ENCODE peak calls at places on chromosomes 4 and X, in six cellular contexts. D, E, F, Y, X and T are unnamed samples.
A peak's percentile ranks its signal among the peaks of the same experiment; 100 is the strongest.

GRCh38 chrX:39011454-39012204 is 210.4 kb downstream of the MID1IP1 start:
- DNase-seq in D (no peak), E (no peak), F (no peak), Y (peak; percentile 16), X (peak; percentile 6), T (peak; percentile 22)

GRCh38 chr4:101970555-101970954 is 180.0 kb downstream of the BANK1 start:
- DNase-seq in D (no peak), E (no peak), F (no peak), Y (no peak), X (no peak), T (no peak)

GRCh38 chr4:1855334-1856070 is 454 bp downstream of the LETM1 start:
- DNase-seq in D (no peak), E (no peak), F (no peak), Y (no peak), X (no peak), T (no peak)

GRCh38 chrX:108396188-108396885 is 41.9 kb downstream of the COL4A6 start:
- DNase-seq in D (no peak), E (no peak), F (no peak), Y (peak; percentile 92), X (peak; percentile 38), T (no peak)

GRCh38 chr4:121041307-121042090 is 30.8 kb downstream of the NDNF start:
- DNase-seq in D (no peak), E (peak; percentile 19), F (peak; percentile 12), Y (no peak), X (no peak), T (no peak)

GRCh38 chrX:76148753-76149152 is 24.1 kb upstream of the PBDC1 start:
- DNase-seq in D (no peak), E (peak; percentile 65), F (no peak), Y (peak; percentile 30), X (no peak), T (no peak)

GRCh38 chr4:38529189-38530115 is 134.5 kb upstream of the KLF3 start:
- DNase-seq in D (no peak), E (peak; percentile 53), F (peak; percentile 76), Y (no peak), X (no peak), T (no peak)

GRCh38 chr4:100299441-100299840 is 109.2 kb upstream of the DDIT4L start:
- DNase-seq in D (no peak), E (no peak), F (no peak), Y (peak; percentile 6), X (no peak), T (no peak)

GRCh38 chrX:75596178-75596577 is 73.3 kb upstream of the ZDHHC15 start:
- DNase-seq in D (no peak), E (no peak), F (no peak), Y (no peak), X (no peak), T (no peak)

GRCh38 chr4:86935499-86935832 is 655 bp downstream of the AFF1 start:
- DNase-seq in D (peak; percentile 89), E (peak; percentile 41), F (no peak), Y (no peak), X (no peak), T (no peak)

GRCh38 chr4:23923840-23924239 is 34.0 kb upstream of the PPARGC1A start:
- DNase-seq in D (no peak), E (no peak), F (no peak), Y (peak; percentile 20), X (no peak), T (no peak)

GRCh38 chrX:39456894-39457600 is 640.7 kb downstream of the BCOR start:
- DNase-seq in D (no peak), E (no peak), F (no peak), Y (peak; percentile 7), X (no peak), T (no peak)

GRCh38 chr4:29309050-29309449 is 1411.1 kb upstream of the PCDH7 start:
- DNase-seq in D (no peak), E (no peak), F (no peak), Y (peak; percentile 11), X (peak; percentile 3), T (no peak)

GRCh38 chr4:98293089-98293887 is 32.1 kb downstream of the RAP1GDS1 start:
- DNase-seq in D (no peak), E (no peak), F (no peak), Y (peak; percentile 33), X (no peak), T (no peak)

GRCh38 chr4:84401669-84402068 is 97.4 kb downstream of the NKX6-1 start:
- DNase-seq in D (no peak), E (no peak), F (no peak), Y (no peak), X (no peak), T (no peak)

GRCh38 chr4:88255111-88255510 is 29.2 kb downstream of the PPM1K start:
- DNase-seq in D (no peak), E (no peak), F (no peak), Y (no peak), X (no peak), T (no peak)

GRCh38 chrX:71859637-71860036 is 51.0 kb upstream of the NHSL2 start:
- DNase-seq in D (no peak), E (peak; percentile 21), F (peak; percentile 10), Y (peak; percentile 36), X (peak; percentile 8), T (no peak)

GRCh38 chr4:64539234-64539849 is 130.1 kb upstream of the TECRL start:
- DNase-seq in D (no peak), E (no peak), F (peak; percentile 15), Y (peak; percentile 37), X (peak; percentile 52), T (no peak)

GRCh38 chrX:46642145-46642544 is 68.6 kb downstream of the CHST7 start:
- DNase-seq in D (no peak), E (peak; percentile 19), F (no peak), Y (peak; percentile 12), X (peak; percentile 15), T (no peak)

GRCh38 chr4:75555294-75556164 is at the start of gene ODAPH:
- DNase-seq in D (no peak), E (no peak), F (peak; percentile 49), Y (peak; percentile 90), X (peak; percentile 72), T (peak; percentile 60)

GRCh38 chr4:8759987-8760386 is 111.7 kb downstream of the HMX1 start:
- DNase-seq in D (peak; percentile 31), E (no peak), F (no peak), Y (no peak), X (no peak), T (no peak)

GRCh38 chrX:73069365-73070035 is 9.8 kb downstream of the PABPC1L2A start:
- DNase-seq in D (peak; percentile 62), E (no peak), F (no peak), Y (no peak), X (no peak), T (no peak)

GRCh38 chr4:82403725-82404124 is 26.5 kb downstream of the HNRNPDL start:
- DNase-seq in D (no peak), E (no peak), F (no peak), Y (no peak), X (no peak), T (no peak)

GRCh38 chr4:182343435-182343834 is 100.2 kb downstream of the TENM3 start:
- DNase-seq in D (no peak), E (no peak), F (no peak), Y (no peak), X (no peak), T (no peak)

GRCh38 chr4:6182390-6183280 is 17.7 kb downstream of the JAKMIP1 start:
- DNase-seq in D (peak; percentile 41), E (no peak), F (no peak), Y (no peak), X (no peak), T (no peak)

GRCh38 chrX:110341189-110342035 is 17.2 kb upstream of the RTL9 start:
- DNase-seq in D (no peak), E (no peak), F (no peak), Y (peak; percentile 83), X (peak; percentile 6), T (peak; percentile 6)

GRCh38 chr4:155523358-155523757 is 143.3 kb upstream of the GUCY1A1 start:
- DNase-seq in D (no peak), E (no peak), F (no peak), Y (no peak), X (no peak), T (no peak)

GRCh38 chr4:137540356-137540755 is 8.1 kb upstream of the PCDH18 start:
- DNase-seq in D (no peak), E (no peak), F (no peak), Y (no peak), X (no peak), T (no peak)

GRCh38 chrX:111168314-111168713 is 72.3 kb downstream of the PAK3 start:
- DNase-seq in D (no peak), E (no peak), F (no peak), Y (peak; percentile 12), X (no peak), T (no peak)

GRCh38 chr4:128354205-128354821 is 66.7 kb upstream of the PGRMC2 start:
- DNase-seq in D (no peak), E (no peak), F (no peak), Y (peak; percentile 41), X (peak; percentile 51), T (no peak)

GRCh38 chr4:36326610-36327009 is 45.2 kb downstream of the DTHD1 start:
- DNase-seq in D (no peak), E (no peak), F (no peak), Y (peak; percentile 6), X (no peak), T (no peak)

GRCh38 chrX:16839852-16840460 is 30.2 kb downstream of the RBBP7 start:
- DNase-seq in D (no peak), E (no peak), F (no peak), Y (peak; percentile 76), X (peak; percentile 54), T (no peak)

GRCh38 chr4:165248102-165248501 is 40.7 kb downstream of the KLHL2 start:
- DNase-seq in D (no peak), E (no peak), F (no peak), Y (no peak), X (no peak), T (no peak)

GRCh38 chr4:71229477-71230257 is 109.2 kb upstream of the SLC4A4 start:
- DNase-seq in D (no peak), E (no peak), F (no peak), Y (no peak), X (peak; percentile 37), T (no peak)

GRCh38 chr4:156672492-156672891 is 299.1 kb downstream of the PDGFC start:
- DNase-seq in D (no peak), E (no peak), F (no peak), Y (no peak), X (no peak), T (no peak)

GRCh38 chrX:102832661-102833060 is 104.4 kb upstream of the RAB40AL start:
- DNase-seq in D (no peak), E (no peak), F (no peak), Y (peak; percentile 53), X (no peak), T (no peak)

GRCh38 chrX:107766470-107767140 is 9.0 kb downstream of the TSC22D3 start:
- DNase-seq in D (peak; percentile 84), E (no peak), F (no peak), Y (peak; percentile 42), X (peak; percentile 54), T (no peak)

GRCh38 chr4:54277691-54278090 is 48.6 kb downstream of the PDGFRA start:
- DNase-seq in D (no peak), E (no peak), F (no peak), Y (peak; percentile 81), X (peak; percentile 68), T (peak; percentile 62)

GRCh38 chr4:114857831-114858230 is 255.6 kb downstream of the NDST4 start:
- DNase-seq in D (no peak), E (no peak), F (no peak), Y (peak; percentile 9), X (peak; percentile 1), T (peak; percentile 1)